ENCODE peak calls at places on chromosome 16, in five cellular contexts. L, S, N, A and I are unnamed samples.

GRCh38 chr16:85461814-85462404 is 151.2 kb upstream of the GSE1 start:
- DNase-seq in L (peak; percentile 50), S (peak; percentile 84), N (no peak), A (peak; percentile 80), I (no peak)

GRCh38 chr16:57743886-57744645 is 8.5 kb downstream of the KATNB1 start:
- DNase-seq in L (no peak), S (no peak), N (no peak), A (no peak), I (no peak)

GRCh38 chr16:85829751-85830445 is 30.4 kb downstream of the COX4I1 start:
- DNase-seq in L (no peak), S (no peak), N (no peak), A (no peak), I (no peak)

GRCh38 chr16:11128211-11129123 is 127.5 kb downstream of the SOCS1 start:
- DNase-seq in L (peak; percentile 79), S (peak; percentile 71), N (no peak), A (peak; percentile 36), I (no peak)

GRCh38 chr16:27455700-27456099 is 53.7 kb downstream of the IL21R start:
- DNase-seq in L (no peak), S (no peak), N (no peak), A (no peak), I (no peak)

GRCh38 chr16:10578474-10579316 is 1.7 kb downstream of the EMP2 start:
- DNase-seq in L (no peak), S (no peak), N (no peak), A (no peak), I (peak; percentile 74)

GRCh38 chr16:69796285-69797118 is 34.4 kb downstream of the WWP2 start:
- DNase-seq in L (peak; percentile 77), S (peak; percentile 61), N (no peak), A (peak; percentile 66), I (peak; percentile 74)

GRCh38 chr16:25014500-25015147 is 545 bp downstream of the ARHGAP17 start:
- DNase-seq in L (peak; percentile 48), S (peak; percentile 50), N (no peak), A (peak; percentile 78), I (peak; percentile 59)

GRCh38 chr16:81521141-81521626 is 76.6 kb downstream of the CMIP start:
- DNase-seq in L (no peak), S (peak; percentile 52), N (no peak), A (peak; percentile 84), I (no peak)

GRCh38 chr16:84836234-84836647 is 16.5 kb downstream of the CRISPLD2 start:
- DNase-seq in L (peak; percentile 100), S (no peak), N (no peak), A (peak; percentile 42), I (no peak)

GRCh38 chr16:84925092-84925772 is 86.1 kb downstream of the ZDHHC7 start:
- DNase-seq in L (no peak), S (peak; percentile 86), N (no peak), A (peak; percentile 56), I (peak; percentile 53)

GRCh38 chr16:50861926-50862325 is 120.0 kb downstream of the CYLD start:
- DNase-seq in L (peak; percentile 81), S (no peak), N (no peak), A (no peak), I (peak; percentile 86)

GRCh38 chr16:3142327-3142726 is 7.5 kb downstream of the ZNF213 start:
- DNase-seq in L (no peak), S (no peak), N (no peak), A (no peak), I (no peak)

GRCh38 chr16:68490829-68491575 is 42.7 kb upstream of the SMPD3 start:
- DNase-seq in L (peak; percentile 61), S (no peak), N (no peak), A (no peak), I (no peak)

GRCh38 chr16:76345093-76345735 is 68.0 kb downstream of the CNTNAP4 start:
- DNase-seq in L (no peak), S (no peak), N (no peak), A (no peak), I (no peak)

GRCh38 chr16:78705694-78706093 is 606.2 kb downstream of the WWOX start:
- DNase-seq in L (peak; percentile 2), S (peak; percentile 34), N (peak; percentile 9), A (peak; percentile 4), I (peak; percentile 82)
- TF ChIP-seq MXI1 in L (no peak), S (no peak), N (no peak), A (no peak), I (no peak)

DNA sequence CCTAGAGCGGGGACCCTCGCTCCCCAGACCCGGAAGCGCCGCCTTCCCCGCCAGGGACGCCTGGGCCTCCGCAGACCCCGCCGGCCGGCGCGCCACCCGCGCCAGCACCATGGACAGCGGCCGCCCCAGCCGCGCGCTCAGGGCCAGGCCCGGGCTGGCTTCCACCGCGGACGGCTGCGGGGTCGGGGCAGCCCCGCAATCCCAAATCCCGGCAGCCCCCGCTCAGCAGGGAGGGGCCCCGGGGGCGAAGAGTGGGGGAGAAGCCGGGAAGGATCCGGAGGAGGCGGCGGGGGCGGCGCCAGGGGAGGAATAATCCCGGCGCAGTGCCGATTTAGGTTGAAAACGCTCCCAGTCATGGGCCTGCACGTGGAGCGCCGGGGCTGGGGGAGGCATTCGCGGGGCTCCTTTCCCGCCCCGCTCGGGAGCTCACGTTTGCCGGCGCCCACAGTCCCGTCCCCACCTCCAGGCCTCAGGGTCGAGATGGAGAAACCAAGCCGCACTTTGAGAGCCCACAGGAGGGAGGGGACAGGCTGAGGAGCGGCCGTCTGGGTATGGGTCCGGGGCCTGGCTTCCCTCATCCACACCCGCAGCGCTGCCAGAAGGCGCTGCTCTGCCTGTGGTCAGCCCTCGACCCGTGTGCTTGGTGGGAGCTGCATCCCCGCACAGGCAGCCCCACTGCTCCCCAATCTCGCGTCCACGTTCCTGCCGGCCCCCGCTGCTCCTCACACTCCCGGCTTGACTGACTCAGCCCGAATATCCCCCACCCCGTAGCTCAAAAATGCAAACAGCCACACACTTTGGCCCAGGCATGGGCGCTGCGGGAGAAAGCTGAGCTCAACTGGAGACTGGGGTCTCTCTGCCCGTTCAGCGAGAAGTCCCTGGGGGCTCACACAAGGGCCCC is 4.7 kb downstream of the FBXL16 start:
- DNase-seq in L (no peak), S (peak; percentile 71), N (no peak), A (no peak), I (no peak)
- TF ChIP-seq MXI1 in L (peak; percentile 42), S (no peak), N (no peak), A (no peak), I (peak; percentile 58)

DNA sequence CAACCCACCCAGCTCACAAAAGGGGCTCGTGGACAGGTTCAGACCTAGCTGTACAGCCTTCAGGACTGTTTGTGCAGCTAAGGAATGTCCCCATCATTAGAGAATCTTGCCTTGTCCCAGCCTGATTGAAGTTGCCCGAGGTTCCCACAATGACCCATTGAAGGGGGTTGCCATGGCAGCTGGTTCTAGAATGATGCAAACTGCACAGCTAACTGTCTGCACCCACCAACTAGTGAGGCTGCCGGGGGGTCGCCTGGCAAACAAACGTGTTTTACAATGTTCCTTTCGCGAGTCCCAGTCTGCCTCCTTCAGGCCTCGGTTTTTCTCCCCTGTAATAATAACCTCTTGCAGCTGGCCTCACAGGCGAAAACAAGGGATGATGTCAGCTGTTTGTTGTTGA is 5.4 kb downstream of the C16orf96 start:
- DNase-seq in L (no peak), S (no peak), N (no peak), A (no peak), I (no peak)
- TF ChIP-seq MXI1 in L (no peak), S (no peak), N (no peak), A (no peak), I (no peak)

DNA sequence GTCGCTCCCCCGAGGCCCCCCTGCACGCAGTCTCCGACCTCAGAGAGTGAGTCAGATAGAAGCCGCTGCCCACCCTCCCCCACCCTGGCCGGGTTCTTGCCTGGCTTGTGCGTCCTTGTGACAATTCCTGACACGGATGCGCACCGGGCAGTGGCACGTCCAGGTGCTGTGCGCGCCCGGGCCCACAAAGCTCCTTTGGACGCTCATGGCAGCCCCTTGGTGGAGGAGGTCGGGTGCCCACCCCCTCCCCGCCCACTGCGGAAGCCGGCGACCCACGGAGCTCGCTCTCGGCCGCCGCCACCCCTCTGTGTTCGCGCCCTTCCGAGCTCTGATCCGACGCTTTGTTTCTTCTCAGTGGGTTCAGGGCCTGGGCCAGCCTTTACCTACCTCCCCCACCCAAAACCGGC is 662 bp upstream of the TUBB3 start:
- DNase-seq in L (peak; percentile 91), S (peak; percentile 80), N (no peak), A (peak; percentile 75), I (peak; percentile 88)
- TF ChIP-seq MXI1 in L (no peak), S (no peak), N (no peak), A (peak; percentile 0), I (no peak)